ENCODE peak calls at places on chromosomes 2 and 18, in eight cellular contexts. V, B, M, X, P, G, F and I are unnamed samples.

GRCh38 chr18:74454279-74454741 is 2.8 kb downstream of the DIPK1C start:
- DNase-seq in V (no peak), B (no peak), M (no peak), X (no peak), P (no peak), G (no peak), F (no peak), I (no peak)

GRCh38 chr18:70464343-70465114 is 175.7 kb downstream of the SOCS6 start:
- DNase-seq in V (peak), B (peak), M (peak), X (peak), P (peak), G (no peak), F (peak), I (peak)

GRCh38 chr2:1707771-1708351 is 36.5 kb downstream of the PXDN start:
- DNase-seq in V (no peak), B (peak), M (peak), X (peak), P (no peak), G (no peak), F (peak), I (no peak)

GRCh38 chr18:74342416-74343043 is 26.9 kb downstream of the C18orf63 start:
- DNase-seq in V (peak), B (peak), M (peak), X (peak), P (peak), G (peak), F (no peak), I (peak)

GRCh38 chr18:13587001-13587400 is 139.4 kb downstream of the FAM210A start:
- DNase-seq in V (no peak), B (no peak), M (no peak), X (no peak), P (no peak), G (no peak), F (no peak), I (peak)

GRCh38 chr2:12177052-12177994 is 430.9 kb downstream of the LPIN1 start:
- DNase-seq in V (no peak), B (peak), M (peak), X (peak), P (peak), G (peak), F (no peak), I (peak)

GRCh38 chr18:79630266-79631095 is 49.1 kb upstream of the CTDP1 start:
- DNase-seq in V (no peak), B (no peak), M (peak), X (no peak), P (no peak), G (no peak), F (no peak), I (no peak)

GRCh38 chr2:41869542-41870256 is 178.1 kb upstream of the PKDCC start:
- DNase-seq in V (peak), B (peak), M (peak), X (peak), P (peak), G (no peak), F (peak), I (peak)

GRCh38 chr2:227082286-227082685 is 81.7 kb downstream of the COL4A4 start:
- DNase-seq in V (no peak), B (peak), M (no peak), X (no peak), P (no peak), G (no peak), F (no peak), I (peak)

GRCh38 chr2:55771612-55772011 is 78.0 kb upstream of the PNPT1 start:
- DNase-seq in V (peak), B (peak), M (peak), X (peak), P (peak), G (peak), F (no peak), I (no peak)

GRCh38 chr2:165193178-165193777 is 10.6 kb downstream of the SCN3A start:
- DNase-seq in V (no peak), B (no peak), M (no peak), X (no peak), P (no peak), G (no peak), F (no peak), I (peak)

GRCh38 chr2:207226671-207227061 is 60.9 kb upstream of the KLF7 start:
- DNase-seq in V (no peak), B (no peak), M (no peak), X (no peak), P (no peak), G (no peak), F (no peak), I (peak)

GRCh38 chr18:21453512-21453862 is 147.0 kb downstream of the ESCO1 start:
- DNase-seq in V (no peak), B (peak), M (peak), X (no peak), P (no peak), G (peak), F (no peak), I (no peak)

GRCh38 chr2:110770696-110771425 is 38.5 kb downstream of the ACOXL start:
- DNase-seq in V (peak), B (peak), M (peak), X (peak), P (peak), G (no peak), F (peak), I (no peak)

GRCh38 chr2:174787485-174788205 is 23.4 kb upstream of the CHRNA1 start:
- DNase-seq in V (no peak), B (no peak), M (peak), X (peak), P (peak), G (no peak), F (no peak), I (no peak)

GRCh38 chr2:138276367-138276766 is 225.2 kb upstream of the SPOPL start:
- DNase-seq in V (no peak), B (peak), M (no peak), X (no peak), P (no peak), G (no peak), F (no peak), I (no peak)

GRCh38 chr2:219252084-219252483 is 959 bp upstream of the TUBA4B start:
- DNase-seq in V (no peak), B (peak), M (no peak), X (no peak), P (no peak), G (no peak), F (no peak), I (peak)

GRCh38 chr18:63617049-63617995 is 26.7 kb downstream of the SERPINB4 start:
- DNase-seq in V (no peak), B (no peak), M (no peak), X (no peak), P (no peak), G (no peak), F (no peak), I (peak)

DNA sequence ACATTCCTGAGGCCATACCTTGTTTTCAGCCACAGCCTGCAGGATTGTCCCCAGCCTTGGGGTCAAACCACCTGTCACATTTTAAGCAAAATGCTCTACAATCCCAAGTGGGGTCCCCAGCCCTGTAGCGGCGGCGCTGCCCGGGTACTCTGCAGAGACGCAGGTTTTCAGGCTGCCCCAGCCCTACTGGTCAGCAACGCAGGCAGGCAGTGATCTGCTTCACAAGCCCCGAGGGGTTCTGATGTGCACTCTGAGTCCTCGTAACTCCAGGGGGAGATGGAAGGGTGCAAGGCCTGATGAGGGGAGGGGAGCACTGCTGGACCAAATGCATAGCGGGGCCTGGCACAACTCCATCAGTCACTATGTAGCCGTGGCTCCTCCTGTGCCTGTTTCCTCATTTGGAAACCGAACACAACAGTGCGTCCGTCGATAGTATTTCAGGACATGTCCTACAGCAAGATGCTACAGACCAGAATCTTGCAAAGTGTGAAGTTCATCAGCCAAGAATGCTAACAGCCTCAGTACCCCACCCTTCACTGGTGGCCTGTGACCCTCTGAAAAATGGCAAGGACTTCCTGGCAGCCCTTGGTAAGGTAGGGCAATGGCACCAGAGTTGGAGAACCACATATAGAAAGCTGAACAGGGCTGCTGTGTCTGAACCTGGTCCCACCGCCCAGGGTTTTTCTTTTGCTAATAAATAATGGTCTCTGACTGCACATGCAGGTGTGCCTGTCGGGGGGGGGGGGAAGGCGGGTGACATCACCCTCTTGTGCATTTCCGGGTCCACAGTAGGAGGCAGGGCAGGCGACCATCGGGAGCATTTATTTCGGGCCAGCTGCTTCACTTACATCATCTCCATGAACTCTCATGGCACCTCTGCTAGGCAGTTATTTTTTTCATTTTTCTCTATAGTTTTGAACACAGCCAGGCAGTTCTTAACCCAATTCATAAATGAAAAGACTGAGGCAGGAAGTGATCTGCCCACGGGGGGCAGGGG is 50.6 kb upstream of the TFCP2L1 start:
- DNase-seq in V (no peak), B (peak), M (peak), X (peak), P (no peak), G (no peak), F (no peak), I (no peak)
- H3K4me3 ChIP-seq in V (no peak), B (no peak), M (no peak), X (no peak), P (no peak), G (no peak), F (no peak), I (no peak)

GRCh38 chr2:39597309-39597708 is 68.4 kb upstream of the TMEM178A start:
- DNase-seq in V (no peak), B (no peak), M (no peak), X (no peak), P (no peak), G (no peak), F (no peak), I (no peak)

GRCh38 chr2:39595116-39595515 is 70.6 kb upstream of the TMEM178A start:
- DNase-seq in V (no peak), B (no peak), M (no peak), X (no peak), P (no peak), G (no peak), F (no peak), I (no peak)

GRCh38 chr2:39593439-39594393 is 72.0 kb upstream of the TMEM178A start:
- DNase-seq in V (peak), B (peak), M (peak), X (peak), P (peak), G (no peak), F (peak), I (peak)
- TF ChIP-seq CTCF in V (peak), B (peak), M (peak), X (peak), P (peak), G (peak), F (peak), I (peak)

GRCh38 chr2:181680937-181681811 is 857 bp upstream of the NEUROD1 start:
- DNase-seq in V (no peak), B (no peak), M (no peak), X (no peak), P (no peak), G (no peak), F (no peak), I (no peak)
- H3K4me3 ChIP-seq in V (no peak), B (no peak), M (no peak), X (no peak), P (peak), G (no peak), F (no peak), I (peak)

GRCh38 chr2:232981767-232982360 is 31.2 kb downstream of the NGEF start:
- DNase-seq in V (no peak), B (no peak), M (no peak), X (no peak), P (no peak), G (peak), F (no peak), I (no peak)

GRCh38 chr2:232980683-232981082 is 32.4 kb downstream of the NGEF start:
- DNase-seq in V (no peak), B (peak), M (no peak), X (no peak), P (peak), G (peak), F (no peak), I (no peak)

GRCh38 chr2:232977438-232977971 is 35.6 kb downstream of the NGEF start:
- DNase-seq in V (no peak), B (no peak), M (no peak), X (no peak), P (no peak), G (no peak), F (no peak), I (no peak)

GRCh38 chr2:232981356-232981755 is 31.7 kb downstream of the NGEF start:
- DNase-seq in V (no peak), B (peak), M (no peak), X (no peak), P (no peak), G (peak), F (peak), I (no peak)

GRCh38 chr2:232979871-232980461 is 33.1 kb downstream of the NGEF start:
- DNase-seq in V (no peak), B (peak), M (peak), X (peak), P (peak), G (peak), F (no peak), I (no peak)
- TF ChIP-seq CTCF in V (no peak), B (no peak), M (peak), X (peak), P (peak), G (peak), F (no peak), I (no peak)

DNA sequence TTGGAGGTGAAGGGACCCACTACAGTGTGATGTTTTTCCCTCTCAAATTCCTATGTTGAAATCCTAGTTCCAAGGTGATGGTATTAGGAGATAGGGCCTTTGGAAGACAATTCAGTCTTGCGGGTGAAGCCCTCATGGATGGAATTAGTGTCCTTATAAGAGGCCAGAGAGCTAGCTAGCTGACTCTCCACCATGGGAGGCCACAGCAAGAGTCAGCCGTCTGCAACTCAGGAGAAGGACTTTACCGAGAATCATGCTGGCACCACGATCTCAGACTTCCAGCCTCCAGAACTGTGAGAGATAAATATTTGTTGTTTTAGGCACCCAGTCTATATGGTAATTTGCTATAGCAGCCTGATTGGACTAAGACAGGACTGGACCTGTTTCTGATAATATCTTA is 461.4 kb downstream of the TSN start:
- DNase-seq in V (no peak), B (no peak), M (no peak), X (no peak), P (no peak), G (no peak), F (no peak), I (no peak)
- H3K4me3 ChIP-seq in V (no peak), B (no peak), M (no peak), X (no peak), P (no peak), G (no peak), F (no peak), I (no peak)

GRCh38 chr2:71992036-71992435 is 155.6 kb downstream of the CYP26B1 start:
- DNase-seq in V (no peak), B (peak), M (no peak), X (no peak), P (no peak), G (peak), F (no peak), I (no peak)

GRCh38 chr2:71997843-71998242 is 149.8 kb downstream of the CYP26B1 start:
- DNase-seq in V (no peak), B (no peak), M (no peak), X (no peak), P (no peak), G (no peak), F (no peak), I (no peak)

GRCh38 chr2:71991397-71991796 is 156.3 kb downstream of the CYP26B1 start:
- DNase-seq in V (no peak), B (no peak), M (no peak), X (no peak), P (no peak), G (no peak), F (no peak), I (no peak)

GRCh38 chr2:71990826-71991225 is 156.8 kb downstream of the CYP26B1 start:
- DNase-seq in V (no peak), B (no peak), M (no peak), X (no peak), P (no peak), G (no peak), F (no peak), I (no peak)

DNA sequence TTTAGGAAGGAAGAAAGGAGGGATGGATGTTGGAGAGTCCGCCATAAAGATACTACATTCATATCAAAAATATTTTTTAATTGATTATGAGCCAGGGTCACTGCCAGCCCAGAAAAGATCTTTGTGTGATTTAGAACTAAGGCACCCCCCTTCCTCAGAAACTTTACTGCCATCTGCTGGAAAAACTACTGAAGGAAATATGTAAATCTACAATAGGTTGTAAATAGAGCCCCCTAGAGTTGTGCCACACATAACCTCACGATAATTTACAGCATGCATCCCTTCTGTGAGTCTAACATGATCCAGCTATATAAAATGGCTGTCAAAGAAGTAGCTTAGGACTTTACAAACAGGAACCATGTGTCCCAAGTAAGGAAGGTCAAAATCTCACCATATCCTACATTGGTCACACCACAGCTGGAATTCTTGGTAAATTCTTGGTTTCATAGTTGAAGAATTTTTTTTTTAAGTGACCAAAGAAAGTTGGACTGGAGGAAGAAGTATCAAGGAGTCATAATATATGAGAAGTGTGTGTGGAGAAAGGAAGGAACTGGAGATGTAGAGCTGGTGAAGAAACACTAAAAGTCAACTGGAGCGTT is 152.5 kb downstream of the CYP26B1 start:
- DNase-seq in V (no peak), B (peak), M (peak), X (peak), P (peak), G (peak), F (no peak), I (no peak)
- TF ChIP-seq CTCF in V (peak), B (peak), M (peak), X (peak), P (peak), G (peak), F (no peak), I (no peak)